ENCODE peak calls at places on chromosomes 6 and 20, in eight cellular contexts. One of them, this sample, is unnamed. For H3K4me1, the result is how much of the 10 kb centered on the place peaks cover.

GRCh38 chr6:111938710-111939109 is 65.5 kb upstream of the FYN start:
- DNase-seq in BE2C: no peak
- DNase-seq in stomach: no peak
- DNase-seq in colonic mucosa: no peak
- DNase-seq in right atrium auricular region: no peak
- DNase-seq in Peyer's patch: no peak
- DNase-seq in adrenal gland: no peak
- DNase-seq in upper lobe of right lung: no peak
- DNase-seq in this sample: no peak

GRCh38 chr6:126117251-126117650 is 130.9 kb downstream of the TRMT11 start:
- DNase-seq in BE2C: no peak
- DNase-seq in stomach: no peak
- DNase-seq in upper lobe of right lung: no peak
- DNase-seq in adrenal gland: no peak
- DNase-seq in colonic mucosa: no peak
- DNase-seq in Peyer's patch: no peak
- DNase-seq in right atrium auricular region: no peak
- DNase-seq in this sample: no peak

GRCh38 chr6:48032156-48032555 is 78.8 kb downstream of the PTCHD4 start:
- DNase-seq in adrenal gland: peak
- DNase-seq in stomach: no peak
- DNase-seq in colonic mucosa: no peak
- DNase-seq in upper lobe of right lung: no peak
- DNase-seq in BE2C: no peak
- DNase-seq in right atrium auricular region: no peak
- DNase-seq in Peyer's patch: no peak
- DNase-seq in this sample: no peak

GRCh38 chr20:53984354-53984753 is 86.0 kb downstream of the BCAS1 start:
- DNase-seq in colonic mucosa: no peak
- DNase-seq in upper lobe of right lung: no peak
- DNase-seq in right atrium auricular region: no peak
- DNase-seq in Peyer's patch: no peak
- DNase-seq in stomach: no peak
- DNase-seq in BE2C: no peak
- DNase-seq in adrenal gland: no peak
- DNase-seq in this sample: no peak

GRCh38 chr6:113694278-113695077 is 162.7 kb upstream of the MARCKS start:
- DNase-seq in colonic mucosa: no peak
- DNase-seq in right atrium auricular region: no peak
- DNase-seq in stomach: no peak
- DNase-seq in adrenal gland: no peak
- DNase-seq in upper lobe of right lung: no peak
- DNase-seq in BE2C: no peak
- DNase-seq in Peyer's patch: no peak
- DNase-seq in this sample: no peak

GRCh38 chr6:95636552-95637376 is 59.4 kb downstream of the MANEA start:
- DNase-seq in Peyer's patch: no peak
- DNase-seq in upper lobe of right lung: no peak
- DNase-seq in stomach: no peak
- DNase-seq in BE2C: peak
- DNase-seq in adrenal gland: no peak
- DNase-seq in right atrium auricular region: no peak
- DNase-seq in colonic mucosa: no peak
- DNase-seq in this sample: no peak

GRCh38 chr6:20826378-20826777 is 292.1 kb downstream of the CDKAL1 start:
- DNase-seq in BE2C: no peak
- DNase-seq in adrenal gland: peak
- DNase-seq in colonic mucosa: no peak
- DNase-seq in right atrium auricular region: no peak
- DNase-seq in stomach: no peak
- DNase-seq in upper lobe of right lung: no peak
- DNase-seq in Peyer's patch: no peak
- DNase-seq in this sample: no peak

GRCh38 chr6:49713346-49713745 is at the start of gene CRISP2:
- DNase-seq in colonic mucosa: no peak
- DNase-seq in BE2C: peak
- DNase-seq in adrenal gland: no peak
- DNase-seq in Peyer's patch: peak
- DNase-seq in right atrium auricular region: no peak
- DNase-seq in upper lobe of right lung: no peak
- DNase-seq in stomach: no peak
- DNase-seq in this sample: peak

GRCh38 chr6:129612440-129612839 is 97.5 kb downstream of the ARHGAP18 start:
- DNase-seq in BE2C: no peak
- DNase-seq in Peyer's patch: no peak
- DNase-seq in adrenal gland: no peak
- DNase-seq in colonic mucosa: no peak
- DNase-seq in upper lobe of right lung: no peak
- DNase-seq in stomach: no peak
- DNase-seq in right atrium auricular region: no peak
- DNase-seq in this sample: no peak

GRCh38 chr6:1595271-1596087 is 14.2 kb upstream of the FOXC1 start:
- DNase-seq in Peyer's patch: no peak
- DNase-seq in BE2C: no peak
- DNase-seq in adrenal gland: no peak
- DNase-seq in stomach: no peak
- DNase-seq in right atrium auricular region: no peak
- DNase-seq in upper lobe of right lung: no peak
- DNase-seq in colonic mucosa: no peak
- DNase-seq in this sample: peak

GRCh38 chr6:111280445-111280844 is 193.1 kb downstream of the SLC16A10 start:
- DNase-seq in adrenal gland: no peak
- DNase-seq in BE2C: no peak
- DNase-seq in Peyer's patch: no peak
- DNase-seq in right atrium auricular region: no peak
- DNase-seq in stomach: no peak
- DNase-seq in colonic mucosa: no peak
- DNase-seq in upper lobe of right lung: no peak
- DNase-seq in this sample: no peak

GRCh38 chr6:109718991-109719390 is 27.9 kb downstream of the FIG4 start:
- DNase-seq in upper lobe of right lung: no peak
- DNase-seq in right atrium auricular region: no peak
- DNase-seq in Peyer's patch: no peak
- DNase-seq in adrenal gland: no peak
- DNase-seq in colonic mucosa: no peak
- DNase-seq in stomach: no peak
- DNase-seq in BE2C: no peak
- DNase-seq in this sample: no peak

GRCh38 chr20:62929051-62929538 is 2.8 kb upstream of the DIDO1 start:
- DNase-seq in Peyer's patch: peak
- DNase-seq in BE2C: no peak
- DNase-seq in colonic mucosa: peak
- DNase-seq in stomach: peak
- DNase-seq in adrenal gland: peak
- DNase-seq in right atrium auricular region: no peak
- DNase-seq in upper lobe of right lung: peak
- DNase-seq in this sample: peak

GRCh38 chr6:25279748-25280616 is 808 bp downstream of the CARMIL1 start:
- DNase-seq in Peyer's patch: peak
- DNase-seq in adrenal gland: peak
- DNase-seq in right atrium auricular region: no peak
- DNase-seq in BE2C: peak
- DNase-seq in upper lobe of right lung: peak
- DNase-seq in stomach: peak
- DNase-seq in colonic mucosa: peak
- DNase-seq in this sample: peak

GRCh38 chr20:24960861-24961260 is 11.8 kb downstream of the CST7 start:
- DNase-seq in upper lobe of right lung: no peak
- DNase-seq in adrenal gland: no peak
- DNase-seq in right atrium auricular region: no peak
- DNase-seq in Peyer's patch: no peak
- DNase-seq in stomach: no peak
- DNase-seq in BE2C: no peak
- DNase-seq in colonic mucosa: no peak
- DNase-seq in this sample: no peak

GRCh38 chr6:158488065-158488464 is 71.8 kb upstream of the TMEM181 start:
- DNase-seq in upper lobe of right lung: no peak
- DNase-seq in adrenal gland: no peak
- DNase-seq in stomach: no peak
- DNase-seq in Peyer's patch: no peak
- DNase-seq in right atrium auricular region: no peak
- DNase-seq in BE2C: no peak
- DNase-seq in colonic mucosa: no peak
- DNase-seq in this sample: no peak

GRCh38 chr20:37727247-37727956 is 33.6 kb downstream of the CTNNBL1 start:
- DNase-seq in upper lobe of right lung: no peak
- DNase-seq in stomach: no peak
- DNase-seq in BE2C: no peak
- DNase-seq in right atrium auricular region: no peak
- DNase-seq in Peyer's patch: no peak
- DNase-seq in colonic mucosa: no peak
- DNase-seq in adrenal gland: no peak
- DNase-seq in this sample: peak

GRCh38 chr20:35166242-35166830 is 5.5 kb upstream of the PROCR start:
- DNase-seq in colonic mucosa: peak
- DNase-seq in BE2C: peak
- DNase-seq in stomach: no peak
- DNase-seq in upper lobe of right lung: peak
- DNase-seq in Peyer's patch: no peak
- DNase-seq in adrenal gland: peak
- DNase-seq in right atrium auricular region: peak
- DNase-seq in this sample: no peak

GRCh38 chr6:39189915-39190544 is 39.2 kb downstream of the KCNK5 start:
- DNase-seq in colonic mucosa: peak
- DNase-seq in right atrium auricular region: peak
- DNase-seq in upper lobe of right lung: peak
- DNase-seq in adrenal gland: peak
- DNase-seq in stomach: peak
- DNase-seq in Peyer's patch: peak
- DNase-seq in BE2C: peak
- DNase-seq in this sample: peak

GRCh38 chr20:62141397-62142251 is 1.6 kb downstream of the PSMA7 start:
- DNase-seq in right atrium auricular region: no peak
- DNase-seq in stomach: no peak
- DNase-seq in colonic mucosa: no peak
- DNase-seq in Peyer's patch: no peak
- DNase-seq in upper lobe of right lung: no peak
- DNase-seq in adrenal gland: peak
- DNase-seq in BE2C: no peak
- DNase-seq in this sample: peak

GRCh38 chr20:4910951-4911350 is 90.4 kb downstream of the SLC23A2 start:
- DNase-seq in upper lobe of right lung: no peak
- DNase-seq in colonic mucosa: no peak
- DNase-seq in right atrium auricular region: no peak
- DNase-seq in BE2C: no peak
- DNase-seq in adrenal gland: no peak
- DNase-seq in stomach: no peak
- DNase-seq in Peyer's patch: no peak
- DNase-seq in this sample: no peak

GRCh38 chr20:5602346-5602745 is 147.9 kb upstream of the SHLD1 start:
- DNase-seq in right atrium auricular region: no peak
- DNase-seq in BE2C: no peak
- DNase-seq in stomach: no peak
- DNase-seq in adrenal gland: no peak
- DNase-seq in upper lobe of right lung: no peak
- DNase-seq in Peyer's patch: no peak
- DNase-seq in colonic mucosa: no peak
- DNase-seq in this sample: no peak

GRCh38 chr6:81233990-81234389 is 518.5 kb downstream of the TENT5A start:
- DNase-seq in upper lobe of right lung: no peak
- DNase-seq in BE2C: peak
- DNase-seq in colonic mucosa: no peak
- DNase-seq in stomach: no peak
- DNase-seq in Peyer's patch: no peak
- DNase-seq in right atrium auricular region: no peak
- DNase-seq in adrenal gland: no peak
- DNase-seq in this sample: no peak

GRCh38 chr6:89992818-89993217 is 98.5 kb downstream of the GJA10 start:
- DNase-seq in BE2C: no peak
- DNase-seq in right atrium auricular region: no peak
- DNase-seq in adrenal gland: no peak
- DNase-seq in Peyer's patch: no peak
- DNase-seq in stomach: no peak
- DNase-seq in colonic mucosa: no peak
- DNase-seq in upper lobe of right lung: no peak
- DNase-seq in this sample: no peak

GRCh38 chr6:37638414-37639079 is 59.1 kb downstream of the MDGA1 start:
- DNase-seq in stomach: no peak
- DNase-seq in BE2C: no peak
- DNase-seq in right atrium auricular region: no peak
- DNase-seq in adrenal gland: no peak
- DNase-seq in upper lobe of right lung: no peak
- DNase-seq in colonic mucosa: no peak
- DNase-seq in Peyer's patch: no peak
- DNase-seq in this sample: no peak

GRCh38 chr6:96468681-96469224 is 52.9 kb upstream of the UFL1 start:
- DNase-seq in adrenal gland: no peak
- DNase-seq in Peyer's patch: no peak
- DNase-seq in upper lobe of right lung: no peak
- DNase-seq in right atrium auricular region: no peak
- DNase-seq in BE2C: no peak
- DNase-seq in stomach: no peak
- DNase-seq in colonic mucosa: no peak
- DNase-seq in this sample: no peak

GRCh38 chr6:158057213-158057987 is 75.7 kb downstream of the SYNJ2 start:
- DNase-seq in Peyer's patch: no peak
- DNase-seq in colonic mucosa: no peak
- DNase-seq in upper lobe of right lung: no peak
- DNase-seq in right atrium auricular region: no peak
- DNase-seq in adrenal gland: peak
- DNase-seq in BE2C: no peak
- DNase-seq in stomach: no peak
- DNase-seq in this sample: no peak

GRCh38 chr6:106527979-106528378 is 101.3 kb downstream of the RTN4IP1 start:
- DNase-seq in Peyer's patch: no peak
- DNase-seq in right atrium auricular region: no peak
- DNase-seq in BE2C: no peak
- DNase-seq in adrenal gland: no peak
- DNase-seq in upper lobe of right lung: no peak
- DNase-seq in stomach: no peak
- DNase-seq in colonic mucosa: no peak
- DNase-seq in this sample: no peak
- H3K4me1 ChIP-seq in Peyer's patch: under half
- H3K4me1 ChIP-seq in right atrium auricular region: under half
- H3K4me1 ChIP-seq in BE2C: under half
- H3K4me1 ChIP-seq in adrenal gland: under half
- H3K4me1 ChIP-seq in upper lobe of right lung: under half
- H3K4me1 ChIP-seq in stomach: under half
- H3K4me1 ChIP-seq in colonic mucosa: under half
- H3K4me1 ChIP-seq in this sample: under half

GRCh38 chr6:43971776-43972126 is 155.5 kb downstream of the MRPL14 start:
- DNase-seq in colonic mucosa: no peak
- DNase-seq in right atrium auricular region: no peak
- DNase-seq in adrenal gland: no peak
- DNase-seq in stomach: no peak
- DNase-seq in upper lobe of right lung: no peak
- DNase-seq in Peyer's patch: no peak
- DNase-seq in BE2C: no peak
- DNase-seq in this sample: peak
- H3K4me3 ChIP-seq in colonic mucosa: no peak
- H3K4me3 ChIP-seq in right atrium auricular region: no peak
- H3K4me3 ChIP-seq in adrenal gland: no peak
- H3K4me3 ChIP-seq in stomach: no peak
- H3K4me3 ChIP-seq in upper lobe of right lung: no peak
- H3K4me3 ChIP-seq in Peyer's patch: no peak
- H3K4me3 ChIP-seq in BE2C: no peak
- H3K4me3 ChIP-seq in this sample: no peak

GRCh38 chr20:47354710-47355488 is 1.6 kb downstream of the ZMYND8 start:
- DNase-seq in adrenal gland: no peak
- DNase-seq in upper lobe of right lung: no peak
- DNase-seq in Peyer's patch: no peak
- DNase-seq in stomach: no peak
- DNase-seq in colonic mucosa: no peak
- DNase-seq in BE2C: no peak
- DNase-seq in right atrium auricular region: no peak
- DNase-seq in this sample: no peak
- H3K4me1 ChIP-seq in adrenal gland: half or more
- H3K4me1 ChIP-seq in upper lobe of right lung: half or more
- H3K4me1 ChIP-seq in Peyer's patch: under half
- H3K4me1 ChIP-seq in stomach: half or more
- H3K4me1 ChIP-seq in colonic mucosa: under half
- H3K4me1 ChIP-seq in BE2C: under half
- H3K4me1 ChIP-seq in right atrium auricular region: under half
- H3K4me1 ChIP-seq in this sample: half or more

GRCh38 chr6:27889628-27890315 is 22.4 kb downstream of the OR2B2 start:
- DNase-seq in colonic mucosa: peak
- DNase-seq in right atrium auricular region: no peak
- DNase-seq in stomach: no peak
- DNase-seq in Peyer's patch: no peak
- DNase-seq in BE2C: no peak
- DNase-seq in adrenal gland: no peak
- DNase-seq in upper lobe of right lung: no peak
- DNase-seq in this sample: peak
- H3K4me3 ChIP-seq in colonic mucosa: peak
- H3K4me3 ChIP-seq in right atrium auricular region: no peak
- H3K4me3 ChIP-seq in stomach: peak
- H3K4me3 ChIP-seq in Peyer's patch: peak
- H3K4me3 ChIP-seq in BE2C: peak
- H3K4me3 ChIP-seq in adrenal gland: no peak
- H3K4me3 ChIP-seq in upper lobe of right lung: peak
- H3K4me3 ChIP-seq in this sample: peak